ENCODE peak calls at places on chromosomes 13 and 19, in eight cellular contexts. One of them, this sample, is unnamed. For H3K9me3, the result is how much of the 10 kb centered on the place peaks cover.

GRCh38 chr19:54470276-54470887 is 2.7 kb downstream of the CDC42EP5 start:
- DNase-seq in PC-3: no peak
- DNase-seq in MM.1S: no peak
- DNase-seq in GM23248: no peak
- DNase-seq in neural progenitor cell: no peak
- DNase-seq in SK-N-SH: no peak
- DNase-seq in HCT116: no peak
- DNase-seq in hepatocyte: no peak
- DNase-seq in this sample: no peak

GRCh38 chr19:35216833-35217707 is 11.5 kb downstream of the FAM187B start:
- DNase-seq in PC-3: peak
- DNase-seq in MM.1S: peak
- DNase-seq in GM23248: no peak
- DNase-seq in neural progenitor cell: no peak
- DNase-seq in SK-N-SH: no peak
- DNase-seq in HCT116: no peak
- DNase-seq in hepatocyte: peak
- DNase-seq in this sample: peak

GRCh38 chr13:26971990-26972888 is 199.4 kb downstream of the USP12 start:
- DNase-seq in PC-3: peak
- DNase-seq in MM.1S: peak
- DNase-seq in GM23248: peak
- DNase-seq in neural progenitor cell: peak
- DNase-seq in SK-N-SH: no peak
- DNase-seq in HCT116: peak
- DNase-seq in hepatocyte: peak
- DNase-seq in this sample: peak

GRCh38 chr19:46480409-46480808 is 9.0 kb upstream of the PNMA8A start:
- DNase-seq in PC-3: no peak
- DNase-seq in MM.1S: no peak
- DNase-seq in GM23248: peak
- DNase-seq in neural progenitor cell: peak
- DNase-seq in SK-N-SH: no peak
- DNase-seq in HCT116: no peak
- DNase-seq in hepatocyte: peak
- DNase-seq in this sample: no peak

GRCh38 chr19:35736913-35737886 is 5.1 kb downstream of the IGFLR1 start:
- DNase-seq in PC-3: peak
- DNase-seq in MM.1S: no peak
- DNase-seq in GM23248: peak
- DNase-seq in neural progenitor cell: no peak
- DNase-seq in SK-N-SH: no peak
- DNase-seq in HCT116: no peak
- DNase-seq in hepatocyte: no peak
- DNase-seq in this sample: peak

GRCh38 chr13:49669735-49670309 is 21.5 kb downstream of the EBPL start:
- DNase-seq in PC-3: peak
- DNase-seq in MM.1S: peak
- DNase-seq in GM23248: peak
- DNase-seq in neural progenitor cell: peak
- DNase-seq in SK-N-SH: peak
- DNase-seq in HCT116: peak
- DNase-seq in hepatocyte: peak
- DNase-seq in this sample: peak

GRCh38 chr19:4997297-4997696 is 28.4 kb downstream of the KDM4B start:
- DNase-seq in PC-3: no peak
- DNase-seq in MM.1S: no peak
- DNase-seq in GM23248: no peak
- DNase-seq in neural progenitor cell: no peak
- DNase-seq in SK-N-SH: no peak
- DNase-seq in HCT116: no peak
- DNase-seq in hepatocyte: no peak
- DNase-seq in this sample: no peak

GRCh38 chr19:35764432-35765315 is 6.7 kb downstream of the PROSER3 start:
- DNase-seq in PC-3: no peak
- DNase-seq in MM.1S: no peak
- DNase-seq in GM23248: no peak
- DNase-seq in neural progenitor cell: no peak
- DNase-seq in SK-N-SH: no peak
- DNase-seq in HCT116: no peak
- DNase-seq in hepatocyte: no peak
- DNase-seq in this sample: no peak

GRCh38 chr19:12140545-12141404 is 625 bp upstream of the ZNF20 start:
- DNase-seq in PC-3: peak
- DNase-seq in MM.1S: peak
- DNase-seq in GM23248: peak
- DNase-seq in neural progenitor cell: peak
- DNase-seq in SK-N-SH: peak
- DNase-seq in HCT116: peak
- DNase-seq in hepatocyte: peak
- DNase-seq in this sample: peak

GRCh38 chr13:62626771-62627170 is 1211.1 kb upstream of the PCDH20 start:
- DNase-seq in PC-3: peak
- DNase-seq in MM.1S: no peak
- DNase-seq in GM23248: no peak
- DNase-seq in neural progenitor cell: peak
- DNase-seq in SK-N-SH: no peak
- DNase-seq in HCT116: no peak
- DNase-seq in hepatocyte: no peak
- DNase-seq in this sample: peak

GRCh38 chr13:95644611-95645052 is at the start of gene DZIP1:
- DNase-seq in PC-3: peak
- DNase-seq in MM.1S: peak
- DNase-seq in GM23248: peak
- DNase-seq in neural progenitor cell: peak
- DNase-seq in SK-N-SH: peak
- DNase-seq in HCT116: no peak
- DNase-seq in hepatocyte: peak
- DNase-seq in this sample: no peak

GRCh38 chr19:47542030-47542475 is 27.2 kb upstream of the NAPA start:
- DNase-seq in PC-3: no peak
- DNase-seq in MM.1S: no peak
- DNase-seq in GM23248: peak
- DNase-seq in neural progenitor cell: no peak
- DNase-seq in SK-N-SH: peak
- DNase-seq in HCT116: no peak
- DNase-seq in hepatocyte: peak
- DNase-seq in this sample: no peak

GRCh38 chr19:51323481-51323891 is 12.0 kb downstream of the IGLON5 start:
- DNase-seq in PC-3: no peak
- DNase-seq in MM.1S: no peak
- DNase-seq in GM23248: no peak
- DNase-seq in neural progenitor cell: no peak
- DNase-seq in SK-N-SH: no peak
- DNase-seq in HCT116: no peak
- DNase-seq in hepatocyte: no peak
- DNase-seq in this sample: no peak

GRCh38 chr13:112812306-112813034 is 122.6 kb downstream of the ATP11A start:
- DNase-seq in PC-3: no peak
- DNase-seq in MM.1S: no peak
- DNase-seq in GM23248: no peak
- DNase-seq in neural progenitor cell: no peak
- DNase-seq in SK-N-SH: no peak
- DNase-seq in HCT116: no peak
- DNase-seq in hepatocyte: no peak
- DNase-seq in this sample: no peak

GRCh38 chr13:74026753-74027152 is 107.5 kb downstream of the KLF12 start:
- DNase-seq in PC-3: peak
- DNase-seq in MM.1S: peak
- DNase-seq in GM23248: no peak
- DNase-seq in neural progenitor cell: no peak
- DNase-seq in SK-N-SH: no peak
- DNase-seq in HCT116: no peak
- DNase-seq in hepatocyte: peak
- DNase-seq in this sample: peak

GRCh38 chr13:99750951-99751350 is 220.6 kb downstream of the ZIC5 start:
- DNase-seq in PC-3: no peak
- DNase-seq in MM.1S: no peak
- DNase-seq in GM23248: no peak
- DNase-seq in neural progenitor cell: no peak
- DNase-seq in SK-N-SH: no peak
- DNase-seq in HCT116: no peak
- DNase-seq in hepatocyte: no peak
- DNase-seq in this sample: no peak

GRCh38 chr19:39407644-39408391 is 1.2 kb downstream of the ZFP36 start:
- DNase-seq in PC-3: peak
- DNase-seq in MM.1S: peak
- DNase-seq in GM23248: peak
- DNase-seq in neural progenitor cell: peak
- DNase-seq in SK-N-SH: no peak
- DNase-seq in HCT116: no peak
- DNase-seq in hepatocyte: peak
- DNase-seq in this sample: peak

GRCh38 chr13:111202745-111203144 is 87.6 kb downstream of the ARHGEF7 start:
- DNase-seq in PC-3: peak
- DNase-seq in MM.1S: peak
- DNase-seq in GM23248: peak
- DNase-seq in neural progenitor cell: no peak
- DNase-seq in SK-N-SH: peak
- DNase-seq in HCT116: peak
- DNase-seq in hepatocyte: peak
- DNase-seq in this sample: peak

GRCh38 chr19:11410682-11411081 is 8.4 kb downstream of the RGL3 start:
- DNase-seq in PC-3: peak
- DNase-seq in MM.1S: no peak
- DNase-seq in GM23248: peak
- DNase-seq in neural progenitor cell: no peak
- DNase-seq in SK-N-SH: no peak
- DNase-seq in HCT116: no peak
- DNase-seq in hepatocyte: no peak
- DNase-seq in this sample: no peak

GRCh38 chr13:95494082-95494681 is 58.3 kb upstream of the CLDN10 start:
- DNase-seq in PC-3: peak
- DNase-seq in MM.1S: peak
- DNase-seq in GM23248: peak
- DNase-seq in neural progenitor cell: peak
- DNase-seq in SK-N-SH: peak
- DNase-seq in HCT116: peak
- DNase-seq in hepatocyte: peak
- DNase-seq in this sample: peak

GRCh38 chr19:13014101-13014920 is 19.0 kb downstream of the NFIX start:
- DNase-seq in PC-3: peak
- DNase-seq in MM.1S: no peak
- DNase-seq in GM23248: peak
- DNase-seq in neural progenitor cell: peak
- DNase-seq in SK-N-SH: no peak
- DNase-seq in HCT116: no peak
- DNase-seq in hepatocyte: no peak
- DNase-seq in this sample: no peak

GRCh38 chr13:18953139-18953930 is 228.3 kb downstream of the TUBA3C start:
- DNase-seq in PC-3: no peak
- DNase-seq in MM.1S: no peak
- DNase-seq in GM23248: no peak
- DNase-seq in neural progenitor cell: no peak
- DNase-seq in SK-N-SH: no peak
- DNase-seq in HCT116: no peak
- DNase-seq in hepatocyte: no peak
- DNase-seq in this sample: no peak
- H3K9me3 ChIP-seq in PC-3: under half
- H3K9me3 ChIP-seq in MM.1S: under half
- H3K9me3 ChIP-seq in GM23248: under half
- H3K9me3 ChIP-seq in neural progenitor cell: under half
- H3K9me3 ChIP-seq in SK-N-SH: under half
- H3K9me3 ChIP-seq in HCT116: under half
- H3K9me3 ChIP-seq in hepatocyte: under half
- H3K9me3 ChIP-seq in this sample: under half

DNA sequence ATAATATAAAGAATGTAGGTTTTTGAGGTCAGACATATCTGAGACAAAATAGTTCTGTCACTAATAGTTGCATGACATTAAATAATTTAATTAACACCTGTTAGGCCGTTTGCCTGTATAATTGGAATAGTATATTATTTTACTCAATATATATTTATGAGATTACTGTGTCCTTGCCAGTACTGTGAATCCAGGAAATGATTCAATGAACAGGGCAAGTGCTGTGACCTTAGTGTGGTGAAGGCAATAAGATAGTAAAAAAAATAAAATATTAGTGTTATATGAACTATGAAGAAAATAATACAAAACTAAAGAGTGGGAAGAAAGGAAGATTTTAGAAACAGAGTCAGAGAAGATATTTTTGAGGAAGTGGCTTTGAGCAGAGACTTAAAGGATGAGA is 403.7 kb downstream of the PCDH9 start:
- DNase-seq in PC-3: no peak
- DNase-seq in MM.1S: no peak
- DNase-seq in GM23248: no peak
- DNase-seq in neural progenitor cell: no peak
- DNase-seq in SK-N-SH: no peak
- DNase-seq in HCT116: no peak
- DNase-seq in hepatocyte: no peak
- DNase-seq in this sample: no peak
- TF ChIP-seq EZH2phosphoT487 in PC-3: no peak
- TF ChIP-seq EZH2phosphoT487 in MM.1S: no peak
- TF ChIP-seq EZH2phosphoT487 in GM23248: no peak
- TF ChIP-seq EZH2phosphoT487 in neural progenitor cell: no peak
- TF ChIP-seq EZH2phosphoT487 in SK-N-SH: no peak
- TF ChIP-seq EZH2phosphoT487 in HCT116: no peak
- TF ChIP-seq EZH2phosphoT487 in hepatocyte: no peak
- TF ChIP-seq EZH2phosphoT487 in this sample: no peak

DNA sequence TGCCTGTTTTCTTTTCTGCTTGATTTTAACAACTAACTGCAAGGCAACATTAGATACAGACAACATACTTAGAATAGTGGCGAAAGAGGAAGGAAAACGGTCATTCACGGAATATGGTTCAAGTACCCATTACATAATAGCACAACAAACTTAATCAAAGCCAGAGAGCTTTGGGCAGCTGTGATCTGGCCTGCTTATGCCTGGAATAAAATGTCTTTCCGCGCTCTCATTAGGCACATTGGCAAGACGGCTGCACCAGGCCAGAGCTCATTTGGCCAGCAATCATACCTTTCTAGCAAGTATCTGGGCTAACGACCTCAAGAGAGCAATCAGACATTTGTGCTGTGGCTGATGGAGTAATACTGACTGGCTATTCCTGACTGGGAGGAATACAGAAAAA is 112.8 kb downstream of the NALCN start:
- DNase-seq in PC-3: no peak
- DNase-seq in MM.1S: no peak
- DNase-seq in GM23248: peak
- DNase-seq in neural progenitor cell: no peak
- DNase-seq in SK-N-SH: peak
- DNase-seq in HCT116: no peak
- DNase-seq in hepatocyte: no peak
- DNase-seq in this sample: no peak
- H2AFZ ChIP-seq in PC-3: no peak
- H2AFZ ChIP-seq in MM.1S: no peak
- H2AFZ ChIP-seq in GM23248: peak
- H2AFZ ChIP-seq in neural progenitor cell: no peak
- H2AFZ ChIP-seq in SK-N-SH: peak
- H2AFZ ChIP-seq in HCT116: no peak
- H2AFZ ChIP-seq in hepatocyte: no peak
- H2AFZ ChIP-seq in this sample: no peak

DNA sequence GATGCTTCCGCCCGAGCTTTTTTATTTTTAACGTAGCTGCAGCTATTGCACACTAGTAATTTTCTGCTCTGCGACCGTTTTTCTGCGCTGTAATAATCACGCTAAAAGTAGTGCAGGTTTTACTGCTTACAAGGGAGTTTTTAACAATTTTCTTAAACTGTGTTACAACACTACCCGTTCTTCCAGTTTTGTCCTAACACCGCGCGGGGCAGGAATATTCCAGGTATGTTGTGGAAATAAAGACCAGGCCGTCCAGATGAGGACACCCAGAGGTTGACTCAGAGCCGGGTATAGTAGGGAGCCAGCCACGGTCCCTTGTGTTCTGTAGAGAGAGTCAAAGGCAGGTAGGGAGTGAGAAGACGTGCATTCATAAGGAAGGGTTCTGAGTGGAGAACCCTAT is 21.7 kb downstream of the ZNF274 start:
- DNase-seq in PC-3: no peak
- DNase-seq in MM.1S: no peak
- DNase-seq in GM23248: no peak
- DNase-seq in neural progenitor cell: no peak
- DNase-seq in SK-N-SH: no peak
- DNase-seq in HCT116: no peak
- DNase-seq in hepatocyte: no peak
- DNase-seq in this sample: no peak
- H3K9me3 ChIP-seq in PC-3: half or more
- H3K9me3 ChIP-seq in MM.1S: under half
- H3K9me3 ChIP-seq in GM23248: under half
- H3K9me3 ChIP-seq in neural progenitor cell: under half
- H3K9me3 ChIP-seq in SK-N-SH: under half
- H3K9me3 ChIP-seq in HCT116: under half
- H3K9me3 ChIP-seq in hepatocyte: half or more
- H3K9me3 ChIP-seq in this sample: under half

This sample was measured in OCI-LY7.